ENCODE peak calls at places on chromosomes 2 and 18, in seven cellular contexts. One of them, this sample, is unnamed.

GRCh38 chr18:50973367-50974126 is 5.7 kb downstream of the ELAC1 start:
- DNase-seq in GM19239: no peak
- DNase-seq in stimulated activated CD4-positive, alpha-beta T cell treated with anti-CD3 and anti-CD28 coated beads, Interleukin-12 subunit alpha, Interleukin-12 subunit beta, amount 100 ng/mL, for 4 hours: no peak
- DNase-seq in iPS DF 19.7: no peak
- DNase-seq in NCI-H460: peak
- DNase-seq in prostate gland: no peak
- DNase-seq in NCI-H510A: no peak
- DNase-seq in this sample: no peak

GRCh38 chr18:62324355-62324828 is 718 bp upstream of the TNFRSF11A start:
- DNase-seq in stimulated activated CD4-positive, alpha-beta T cell treated with anti-CD3 and anti-CD28 coated beads, Interleukin-12 subunit alpha, Interleukin-12 subunit beta, amount 100 ng/mL, for 4 hours: no peak
- DNase-seq in prostate gland: no peak
- DNase-seq in iPS DF 19.7: no peak
- DNase-seq in GM19239: no peak
- DNase-seq in NCI-H460: no peak
- DNase-seq in NCI-H510A: no peak
- DNase-seq in this sample: no peak

GRCh38 chr2:29923110-29923721 is 1.8 kb upstream of the ALK start:
- DNase-seq in stimulated activated CD4-positive, alpha-beta T cell treated with anti-CD3 and anti-CD28 coated beads, Interleukin-12 subunit alpha, Interleukin-12 subunit beta, amount 100 ng/mL, for 4 hours: peak
- DNase-seq in NCI-H460: peak
- DNase-seq in NCI-H510A: peak
- DNase-seq in prostate gland: peak
- DNase-seq in GM19239: peak
- DNase-seq in iPS DF 19.7: no peak
- DNase-seq in this sample: no peak

GRCh38 chr2:189555243-189555642 is 25.3 kb downstream of the SLC40A1 start:
- DNase-seq in prostate gland: peak
- DNase-seq in GM19239: no peak
- DNase-seq in iPS DF 19.7: no peak
- DNase-seq in NCI-H460: no peak
- DNase-seq in stimulated activated CD4-positive, alpha-beta T cell treated with anti-CD3 and anti-CD28 coated beads, Interleukin-12 subunit alpha, Interleukin-12 subunit beta, amount 100 ng/mL, for 4 hours: no peak
- DNase-seq in NCI-H510A: no peak
- DNase-seq in this sample: no peak

GRCh38 chr2:54348672-54349071 is 92.6 kb upstream of the TSPYL6 start:
- DNase-seq in NCI-H460: no peak
- DNase-seq in iPS DF 19.7: no peak
- DNase-seq in NCI-H510A: no peak
- DNase-seq in GM19239: no peak
- DNase-seq in stimulated activated CD4-positive, alpha-beta T cell treated with anti-CD3 and anti-CD28 coated beads, Interleukin-12 subunit alpha, Interleukin-12 subunit beta, amount 100 ng/mL, for 4 hours: no peak
- DNase-seq in prostate gland: no peak
- DNase-seq in this sample: no peak

GRCh38 chr18:55579471-55579870 is 8.5 kb downstream of the TCF4 start:
- DNase-seq in NCI-H460: no peak
- DNase-seq in prostate gland: no peak
- DNase-seq in iPS DF 19.7: no peak
- DNase-seq in NCI-H510A: no peak
- DNase-seq in stimulated activated CD4-positive, alpha-beta T cell treated with anti-CD3 and anti-CD28 coated beads, Interleukin-12 subunit alpha, Interleukin-12 subunit beta, amount 100 ng/mL, for 4 hours: no peak
- DNase-seq in GM19239: no peak
- DNase-seq in this sample: no peak

GRCh38 chr2:714005-714741 is 37.0 kb upstream of the TMEM18 start:
- DNase-seq in stimulated activated CD4-positive, alpha-beta T cell treated with anti-CD3 and anti-CD28 coated beads, Interleukin-12 subunit alpha, Interleukin-12 subunit beta, amount 100 ng/mL, for 4 hours: no peak
- DNase-seq in prostate gland: peak
- DNase-seq in GM19239: peak
- DNase-seq in NCI-H510A: peak
- DNase-seq in NCI-H460: peak
- DNase-seq in iPS DF 19.7: no peak
- DNase-seq in this sample: peak

GRCh38 chr18:10453885-10454772 is at the start of gene APCDD1:
- DNase-seq in stimulated activated CD4-positive, alpha-beta T cell treated with anti-CD3 and anti-CD28 coated beads, Interleukin-12 subunit alpha, Interleukin-12 subunit beta, amount 100 ng/mL, for 4 hours: no peak
- DNase-seq in iPS DF 19.7: no peak
- DNase-seq in NCI-H510A: no peak
- DNase-seq in GM19239: no peak
- DNase-seq in prostate gland: peak
- DNase-seq in NCI-H460: no peak
- DNase-seq in this sample: peak

GRCh38 chr2:54724560-54725342 is 1.3 kb downstream of the EML6 start:
- DNase-seq in stimulated activated CD4-positive, alpha-beta T cell treated with anti-CD3 and anti-CD28 coated beads, Interleukin-12 subunit alpha, Interleukin-12 subunit beta, amount 100 ng/mL, for 4 hours: peak
- DNase-seq in NCI-H460: no peak
- DNase-seq in NCI-H510A: peak
- DNase-seq in iPS DF 19.7: no peak
- DNase-seq in prostate gland: no peak
- DNase-seq in GM19239: no peak
- DNase-seq in this sample: no peak

GRCh38 chr2:233245406-233245805 is 6.1 kb upstream of the ATG16L1 start:
- DNase-seq in prostate gland: no peak
- DNase-seq in GM19239: no peak
- DNase-seq in stimulated activated CD4-positive, alpha-beta T cell treated with anti-CD3 and anti-CD28 coated beads, Interleukin-12 subunit alpha, Interleukin-12 subunit beta, amount 100 ng/mL, for 4 hours: no peak
- DNase-seq in iPS DF 19.7: no peak
- DNase-seq in NCI-H510A: no peak
- DNase-seq in NCI-H460: no peak
- DNase-seq in this sample: no peak

GRCh38 chr2:85353876-85354285 is 447 bp downstream of the RETSAT start:
- DNase-seq in NCI-H510A: no peak
- DNase-seq in GM19239: no peak
- DNase-seq in prostate gland: peak
- DNase-seq in NCI-H460: no peak
- DNase-seq in iPS DF 19.7: no peak
- DNase-seq in stimulated activated CD4-positive, alpha-beta T cell treated with anti-CD3 and anti-CD28 coated beads, Interleukin-12 subunit alpha, Interleukin-12 subunit beta, amount 100 ng/mL, for 4 hours: no peak
- DNase-seq in this sample: no peak

GRCh38 chr18:77271720-77272481 is 22.3 kb downstream of the GALR1 start:
- DNase-seq in stimulated activated CD4-positive, alpha-beta T cell treated with anti-CD3 and anti-CD28 coated beads, Interleukin-12 subunit alpha, Interleukin-12 subunit beta, amount 100 ng/mL, for 4 hours: no peak
- DNase-seq in iPS DF 19.7: no peak
- DNase-seq in GM19239: no peak
- DNase-seq in NCI-H510A: no peak
- DNase-seq in prostate gland: no peak
- DNase-seq in NCI-H460: no peak
- DNase-seq in this sample: no peak

GRCh38 chr2:32832400-32832799 is 114.4 kb upstream of the LTBP1 start:
- DNase-seq in prostate gland: no peak
- DNase-seq in iPS DF 19.7: no peak
- DNase-seq in NCI-H460: no peak
- DNase-seq in stimulated activated CD4-positive, alpha-beta T cell treated with anti-CD3 and anti-CD28 coated beads, Interleukin-12 subunit alpha, Interleukin-12 subunit beta, amount 100 ng/mL, for 4 hours: no peak
- DNase-seq in NCI-H510A: no peak
- DNase-seq in GM19239: no peak
- DNase-seq in this sample: no peak

GRCh38 chr2:181374741-181375675 is 82.2 kb upstream of the ITGA4 start:
- DNase-seq in GM19239: no peak
- DNase-seq in prostate gland: no peak
- DNase-seq in stimulated activated CD4-positive, alpha-beta T cell treated with anti-CD3 and anti-CD28 coated beads, Interleukin-12 subunit alpha, Interleukin-12 subunit beta, amount 100 ng/mL, for 4 hours: no peak
- DNase-seq in iPS DF 19.7: no peak
- DNase-seq in NCI-H510A: no peak
- DNase-seq in NCI-H460: no peak
- DNase-seq in this sample: no peak

GRCh38 chr18:9334351-9335254 is at the start of gene TWSG1:
- DNase-seq in iPS DF 19.7: peak
- DNase-seq in GM19239: peak
- DNase-seq in NCI-H460: peak
- DNase-seq in stimulated activated CD4-positive, alpha-beta T cell treated with anti-CD3 and anti-CD28 coated beads, Interleukin-12 subunit alpha, Interleukin-12 subunit beta, amount 100 ng/mL, for 4 hours: peak
- DNase-seq in prostate gland: peak
- DNase-seq in NCI-H510A: peak
- DNase-seq in this sample: peak

GRCh38 chr2:28695245-28695647 is 56.4 kb upstream of the PPP1CB start:
- DNase-seq in NCI-H510A: no peak
- DNase-seq in iPS DF 19.7: no peak
- DNase-seq in stimulated activated CD4-positive, alpha-beta T cell treated with anti-CD3 and anti-CD28 coated beads, Interleukin-12 subunit alpha, Interleukin-12 subunit beta, amount 100 ng/mL, for 4 hours: no peak
- DNase-seq in prostate gland: peak
- DNase-seq in NCI-H460: no peak
- DNase-seq in GM19239: no peak
- DNase-seq in this sample: no peak

GRCh38 chr2:67050621-67051020 is 346.5 kb upstream of the ETAA1 start:
- DNase-seq in stimulated activated CD4-positive, alpha-beta T cell treated with anti-CD3 and anti-CD28 coated beads, Interleukin-12 subunit alpha, Interleukin-12 subunit beta, amount 100 ng/mL, for 4 hours: no peak
- DNase-seq in NCI-H460: no peak
- DNase-seq in GM19239: no peak
- DNase-seq in NCI-H510A: no peak
- DNase-seq in prostate gland: no peak
- DNase-seq in iPS DF 19.7: no peak
- DNase-seq in this sample: no peak

GRCh38 chr2:172484253-172484652 is 56.9 kb downstream of the ITGA6 start:
- DNase-seq in NCI-H510A: no peak
- DNase-seq in stimulated activated CD4-positive, alpha-beta T cell treated with anti-CD3 and anti-CD28 coated beads, Interleukin-12 subunit alpha, Interleukin-12 subunit beta, amount 100 ng/mL, for 4 hours: no peak
- DNase-seq in prostate gland: no peak
- DNase-seq in NCI-H460: peak
- DNase-seq in GM19239: no peak
- DNase-seq in iPS DF 19.7: no peak
- DNase-seq in this sample: no peak

GRCh38 chr18:7784171-7784570 is 217.1 kb downstream of the PTPRM start:
- DNase-seq in NCI-H510A: peak
- DNase-seq in stimulated activated CD4-positive, alpha-beta T cell treated with anti-CD3 and anti-CD28 coated beads, Interleukin-12 subunit alpha, Interleukin-12 subunit beta, amount 100 ng/mL, for 4 hours: no peak
- DNase-seq in GM19239: no peak
- DNase-seq in iPS DF 19.7: no peak
- DNase-seq in prostate gland: no peak
- DNase-seq in NCI-H460: no peak
- DNase-seq in this sample: no peak

GRCh38 chr2:111205774-111206173 is 85.1 kb downstream of the BCL2L11 start:
- DNase-seq in stimulated activated CD4-positive, alpha-beta T cell treated with anti-CD3 and anti-CD28 coated beads, Interleukin-12 subunit alpha, Interleukin-12 subunit beta, amount 100 ng/mL, for 4 hours: no peak
- DNase-seq in NCI-H460: no peak
- DNase-seq in GM19239: no peak
- DNase-seq in NCI-H510A: no peak
- DNase-seq in prostate gland: no peak
- DNase-seq in iPS DF 19.7: no peak
- DNase-seq in this sample: no peak

GRCh38 chr2:190984595-190984994 is 29.4 kb downstream of the STAT1 start:
- DNase-seq in NCI-H460: no peak
- DNase-seq in prostate gland: no peak
- DNase-seq in GM19239: no peak
- DNase-seq in stimulated activated CD4-positive, alpha-beta T cell treated with anti-CD3 and anti-CD28 coated beads, Interleukin-12 subunit alpha, Interleukin-12 subunit beta, amount 100 ng/mL, for 4 hours: no peak
- DNase-seq in NCI-H510A: no peak
- DNase-seq in iPS DF 19.7: no peak
- DNase-seq in this sample: no peak

GRCh38 chr18:37394610-37394965 is 171.0 kb downstream of the CELF4 start:
- DNase-seq in GM19239: no peak
- DNase-seq in prostate gland: no peak
- DNase-seq in NCI-H460: no peak
- DNase-seq in stimulated activated CD4-positive, alpha-beta T cell treated with anti-CD3 and anti-CD28 coated beads, Interleukin-12 subunit alpha, Interleukin-12 subunit beta, amount 100 ng/mL, for 4 hours: no peak
- DNase-seq in iPS DF 19.7: no peak
- DNase-seq in NCI-H510A: no peak
- DNase-seq in this sample: no peak

GRCh38 chr2:72947947-72948346 is 30.6 kb downstream of the EMX1 start:
- DNase-seq in prostate gland: no peak
- DNase-seq in iPS DF 19.7: no peak
- DNase-seq in GM19239: no peak
- DNase-seq in NCI-H510A: no peak
- DNase-seq in NCI-H460: no peak
- DNase-seq in stimulated activated CD4-positive, alpha-beta T cell treated with anti-CD3 and anti-CD28 coated beads, Interleukin-12 subunit alpha, Interleukin-12 subunit beta, amount 100 ng/mL, for 4 hours: no peak
- DNase-seq in this sample: no peak

GRCh38 chr2:222916229-222917197 is 55.7 kb downstream of the ACSL3 start:
- DNase-seq in NCI-H460: no peak
- DNase-seq in prostate gland: no peak
- DNase-seq in NCI-H510A: no peak
- DNase-seq in GM19239: no peak
- DNase-seq in stimulated activated CD4-positive, alpha-beta T cell treated with anti-CD3 and anti-CD28 coated beads, Interleukin-12 subunit alpha, Interleukin-12 subunit beta, amount 100 ng/mL, for 4 hours: no peak
- DNase-seq in iPS DF 19.7: no peak
- DNase-seq in this sample: no peak

GRCh38 chr2:45741451-45741850 is 90.0 kb downstream of the PRKCE start:
- DNase-seq in GM19239: no peak
- DNase-seq in iPS DF 19.7: no peak
- DNase-seq in NCI-H510A: no peak
- DNase-seq in NCI-H460: no peak
- DNase-seq in stimulated activated CD4-positive, alpha-beta T cell treated with anti-CD3 and anti-CD28 coated beads, Interleukin-12 subunit alpha, Interleukin-12 subunit beta, amount 100 ng/mL, for 4 hours: no peak
- DNase-seq in prostate gland: no peak
- DNase-seq in this sample: no peak

GRCh38 chr2:188665727-188666304 is 308.4 kb upstream of the COL3A1 start:
- DNase-seq in stimulated activated CD4-positive, alpha-beta T cell treated with anti-CD3 and anti-CD28 coated beads, Interleukin-12 subunit alpha, Interleukin-12 subunit beta, amount 100 ng/mL, for 4 hours: no peak
- DNase-seq in NCI-H510A: no peak
- DNase-seq in prostate gland: no peak
- DNase-seq in iPS DF 19.7: no peak
- DNase-seq in GM19239: no peak
- DNase-seq in NCI-H460: no peak
- DNase-seq in this sample: no peak

GRCh38 chr18:46332956-46333355 is 228.8 kb downstream of the HAUS1 start:
- DNase-seq in NCI-H510A: no peak
- DNase-seq in NCI-H460: no peak
- DNase-seq in prostate gland: no peak
- DNase-seq in stimulated activated CD4-positive, alpha-beta T cell treated with anti-CD3 and anti-CD28 coated beads, Interleukin-12 subunit alpha, Interleukin-12 subunit beta, amount 100 ng/mL, for 4 hours: no peak
- DNase-seq in GM19239: no peak
- DNase-seq in iPS DF 19.7: no peak
- DNase-seq in this sample: no peak

GRCh38 chr2:159855153-159856140 is 57.4 kb upstream of the CD302 start:
- DNase-seq in NCI-H510A: no peak
- DNase-seq in NCI-H460: peak
- DNase-seq in stimulated activated CD4-positive, alpha-beta T cell treated with anti-CD3 and anti-CD28 coated beads, Interleukin-12 subunit alpha, Interleukin-12 subunit beta, amount 100 ng/mL, for 4 hours: no peak
- DNase-seq in GM19239: no peak
- DNase-seq in prostate gland: no peak
- DNase-seq in iPS DF 19.7: no peak
- DNase-seq in this sample: no peak

GRCh38 chr2:206083602-206084467 is 2.1 kb downstream of the INO80D start:
- DNase-seq in GM19239: peak
- DNase-seq in iPS DF 19.7: peak
- DNase-seq in prostate gland: peak
- DNase-seq in NCI-H510A: no peak
- DNase-seq in NCI-H460: no peak
- DNase-seq in stimulated activated CD4-positive, alpha-beta T cell treated with anti-CD3 and anti-CD28 coated beads, Interleukin-12 subunit alpha, Interleukin-12 subunit beta, amount 100 ng/mL, for 4 hours: peak
- DNase-seq in this sample: no peak

GRCh38 chr2:2805263-2805662 is 474.2 kb upstream of the MYT1L start:
- DNase-seq in GM19239: no peak
- DNase-seq in NCI-H460: no peak
- DNase-seq in iPS DF 19.7: no peak
- DNase-seq in prostate gland: no peak
- DNase-seq in stimulated activated CD4-positive, alpha-beta T cell treated with anti-CD3 and anti-CD28 coated beads, Interleukin-12 subunit alpha, Interleukin-12 subunit beta, amount 100 ng/mL, for 4 hours: no peak
- DNase-seq in NCI-H510A: no peak
- DNase-seq in this sample: no peak

GRCh38 chr2:18411571-18411970 is 148.9 kb downstream of the RDH14 start:
- DNase-seq in GM19239: no peak
- DNase-seq in NCI-H460: no peak
- DNase-seq in NCI-H510A: no peak
- DNase-seq in iPS DF 19.7: no peak
- DNase-seq in prostate gland: no peak
- DNase-seq in stimulated activated CD4-positive, alpha-beta T cell treated with anti-CD3 and anti-CD28 coated beads, Interleukin-12 subunit alpha, Interleukin-12 subunit beta, amount 100 ng/mL, for 4 hours: no peak
- DNase-seq in this sample: no peak

GRCh38 chr2:190862067-190862466 is 18.6 kb upstream of the GLS start:
- DNase-seq in stimulated activated CD4-positive, alpha-beta T cell treated with anti-CD3 and anti-CD28 coated beads, Interleukin-12 subunit alpha, Interleukin-12 subunit beta, amount 100 ng/mL, for 4 hours: no peak
- DNase-seq in prostate gland: no peak
- DNase-seq in NCI-H460: no peak
- DNase-seq in GM19239: no peak
- DNase-seq in NCI-H510A: no peak
- DNase-seq in iPS DF 19.7: no peak
- DNase-seq in this sample: no peak

GRCh38 chr2:157252529-157252928 is 5.0 kb upstream of the GALNT5 start:
- DNase-seq in NCI-H460: no peak
- DNase-seq in GM19239: no peak
- DNase-seq in prostate gland: no peak
- DNase-seq in iPS DF 19.7: no peak
- DNase-seq in NCI-H510A: no peak
- DNase-seq in stimulated activated CD4-positive, alpha-beta T cell treated with anti-CD3 and anti-CD28 coated beads, Interleukin-12 subunit alpha, Interleukin-12 subunit beta, amount 100 ng/mL, for 4 hours: no peak
- DNase-seq in this sample: no peak

GRCh38 chr2:61993422-61994024 is 88.0 kb downstream of the COMMD1 start:
- DNase-seq in GM19239: peak
- DNase-seq in stimulated activated CD4-positive, alpha-beta T cell treated with anti-CD3 and anti-CD28 coated beads, Interleukin-12 subunit alpha, Interleukin-12 subunit beta, amount 100 ng/mL, for 4 hours: no peak
- DNase-seq in NCI-H460: peak
- DNase-seq in NCI-H510A: no peak
- DNase-seq in iPS DF 19.7: no peak
- DNase-seq in prostate gland: no peak
- DNase-seq in this sample: no peak

GRCh38 chr2:130807659-130808385 is 28.9 kb upstream of the ARHGEF4 start:
- DNase-seq in NCI-H460: peak
- DNase-seq in GM19239: no peak
- DNase-seq in iPS DF 19.7: no peak
- DNase-seq in prostate gland: peak
- DNase-seq in stimulated activated CD4-positive, alpha-beta T cell treated with anti-CD3 and anti-CD28 coated beads, Interleukin-12 subunit alpha, Interleukin-12 subunit beta, amount 100 ng/mL, for 4 hours: no peak
- DNase-seq in NCI-H510A: no peak
- DNase-seq in this sample: no peak